ENCODE peak calls at places on chromosomes 12 and 14, in seven cellular contexts. One of them, this sample, is unnamed.

GRCh38 chr12:92467886-92468285 is 234.9 kb upstream of the PLEKHG7 start:
- DNase-seq in dorsolateral prefrontal cortex: no peak
- DNase-seq in left lung: no peak
- DNase-seq in pancreas: no peak
- DNase-seq in HTR-8/SVneo: no peak
- DNase-seq in gastrocnemius medialis: peak
- DNase-seq in activated T-helper 1 cell treated with Interleukin-2 at 50 U/mL for 16 hours: no peak
- DNase-seq in this sample: no peak

GRCh38 chr12:88444481-88444880 is 135.8 kb downstream of the KITLG start:
- DNase-seq in dorsolateral prefrontal cortex: no peak
- DNase-seq in HTR-8/SVneo: no peak
- DNase-seq in gastrocnemius medialis: no peak
- DNase-seq in activated T-helper 1 cell treated with Interleukin-2 at 50 U/mL for 16 hours: no peak
- DNase-seq in pancreas: no peak
- DNase-seq in left lung: no peak
- DNase-seq in this sample: no peak

GRCh38 chr12:68175566-68176033 is 16.1 kb upstream of the IFNG start:
- DNase-seq in dorsolateral prefrontal cortex: no peak
- DNase-seq in left lung: no peak
- DNase-seq in pancreas: no peak
- DNase-seq in gastrocnemius medialis: no peak
- DNase-seq in HTR-8/SVneo: no peak
- DNase-seq in activated T-helper 1 cell treated with Interleukin-2 at 50 U/mL for 16 hours: peak
- DNase-seq in this sample: no peak

GRCh38 chr12:111444706-111445310 is 39.1 kb downstream of the SH2B3 start:
- DNase-seq in HTR-8/SVneo: no peak
- DNase-seq in left lung: peak
- DNase-seq in gastrocnemius medialis: peak
- DNase-seq in dorsolateral prefrontal cortex: peak
- DNase-seq in pancreas: peak
- DNase-seq in activated T-helper 1 cell treated with Interleukin-2 at 50 U/mL for 16 hours: peak
- DNase-seq in this sample: peak

GRCh38 chr12:38384816-38385491 is 68.4 kb downstream of the ALG10B start:
- DNase-seq in activated T-helper 1 cell treated with Interleukin-2 at 50 U/mL for 16 hours: no peak
- DNase-seq in pancreas: no peak
- DNase-seq in gastrocnemius medialis: no peak
- DNase-seq in dorsolateral prefrontal cortex: no peak
- DNase-seq in HTR-8/SVneo: no peak
- DNase-seq in left lung: no peak
- DNase-seq in this sample: no peak

GRCh38 chr14:68894123-68894522 is 85.0 kb downstream of the ACTN1 start:
- DNase-seq in HTR-8/SVneo: no peak
- DNase-seq in gastrocnemius medialis: no peak
- DNase-seq in pancreas: no peak
- DNase-seq in activated T-helper 1 cell treated with Interleukin-2 at 50 U/mL for 16 hours: no peak
- DNase-seq in dorsolateral prefrontal cortex: no peak
- DNase-seq in left lung: no peak
- DNase-seq in this sample: no peak

GRCh38 chr12:104737682-104738370 is 220.3 kb downstream of the SLC41A2 start:
- DNase-seq in left lung: no peak
- DNase-seq in HTR-8/SVneo: no peak
- DNase-seq in activated T-helper 1 cell treated with Interleukin-2 at 50 U/mL for 16 hours: no peak
- DNase-seq in pancreas: no peak
- DNase-seq in dorsolateral prefrontal cortex: no peak
- DNase-seq in gastrocnemius medialis: no peak
- DNase-seq in this sample: no peak

GRCh38 chr12:131912526-131913274 is 16.4 kb upstream of the PUS1 start:
- DNase-seq in pancreas: peak
- DNase-seq in left lung: peak
- DNase-seq in dorsolateral prefrontal cortex: peak
- DNase-seq in HTR-8/SVneo: peak
- DNase-seq in activated T-helper 1 cell treated with Interleukin-2 at 50 U/mL for 16 hours: no peak
- DNase-seq in gastrocnemius medialis: no peak
- DNase-seq in this sample: no peak

GRCh38 chr12:93300611-93301021 is 77.1 kb upstream of the NUDT4 start:
- DNase-seq in left lung: no peak
- DNase-seq in HTR-8/SVneo: no peak
- DNase-seq in activated T-helper 1 cell treated with Interleukin-2 at 50 U/mL for 16 hours: no peak
- DNase-seq in gastrocnemius medialis: no peak
- DNase-seq in dorsolateral prefrontal cortex: no peak
- DNase-seq in pancreas: no peak
- DNase-seq in this sample: no peak

GRCh38 chr12:68792952-68793351 is 15.0 kb upstream of the MDM2 start:
- DNase-seq in activated T-helper 1 cell treated with Interleukin-2 at 50 U/mL for 16 hours: no peak
- DNase-seq in pancreas: no peak
- DNase-seq in HTR-8/SVneo: peak
- DNase-seq in left lung: no peak
- DNase-seq in dorsolateral prefrontal cortex: no peak
- DNase-seq in gastrocnemius medialis: no peak
- DNase-seq in this sample: no peak

GRCh38 chr14:100558226-100558625 is 29.0 kb downstream of the BEGAIN start:
- DNase-seq in pancreas: no peak
- DNase-seq in HTR-8/SVneo: no peak
- DNase-seq in activated T-helper 1 cell treated with Interleukin-2 at 50 U/mL for 16 hours: no peak
- DNase-seq in gastrocnemius medialis: no peak
- DNase-seq in dorsolateral prefrontal cortex: no peak
- DNase-seq in left lung: no peak
- DNase-seq in this sample: no peak

GRCh38 chr14:101428409-101428808 is 132.9 kb upstream of the DIO3 start:
- DNase-seq in left lung: no peak
- DNase-seq in pancreas: no peak
- DNase-seq in HTR-8/SVneo: no peak
- DNase-seq in dorsolateral prefrontal cortex: no peak
- DNase-seq in gastrocnemius medialis: no peak
- DNase-seq in activated T-helper 1 cell treated with Interleukin-2 at 50 U/mL for 16 hours: no peak
- DNase-seq in this sample: no peak

GRCh38 chr12:132761032-132761910 is at the start of gene ANKLE2:
- DNase-seq in HTR-8/SVneo: peak
- DNase-seq in gastrocnemius medialis: no peak
- DNase-seq in dorsolateral prefrontal cortex: no peak
- DNase-seq in left lung: peak
- DNase-seq in activated T-helper 1 cell treated with Interleukin-2 at 50 U/mL for 16 hours: peak
- DNase-seq in pancreas: peak
- DNase-seq in this sample: no peak

GRCh38 chr12:62677355-62677754 is 210.7 kb downstream of the MON2 start:
- DNase-seq in gastrocnemius medialis: no peak
- DNase-seq in pancreas: no peak
- DNase-seq in left lung: no peak
- DNase-seq in activated T-helper 1 cell treated with Interleukin-2 at 50 U/mL for 16 hours: no peak
- DNase-seq in HTR-8/SVneo: no peak
- DNase-seq in dorsolateral prefrontal cortex: no peak
- DNase-seq in this sample: no peak

GRCh38 chr12:60265741-60266140 is 669.9 kb downstream of the SLC16A7 start:
- DNase-seq in dorsolateral prefrontal cortex: no peak
- DNase-seq in gastrocnemius medialis: no peak
- DNase-seq in left lung: no peak
- DNase-seq in activated T-helper 1 cell treated with Interleukin-2 at 50 U/mL for 16 hours: no peak
- DNase-seq in HTR-8/SVneo: no peak
- DNase-seq in pancreas: no peak
- DNase-seq in this sample: no peak

GRCh38 chr12:116887897-116888296 is 6.7 kb upstream of the HRK start:
- DNase-seq in gastrocnemius medialis: no peak
- DNase-seq in left lung: no peak
- DNase-seq in pancreas: no peak
- DNase-seq in dorsolateral prefrontal cortex: no peak
- DNase-seq in activated T-helper 1 cell treated with Interleukin-2 at 50 U/mL for 16 hours: no peak
- DNase-seq in HTR-8/SVneo: no peak
- DNase-seq in this sample: no peak

GRCh38 chr12:10634427-10634826 is 21.0 kb upstream of the MAGOHB start:
- DNase-seq in activated T-helper 1 cell treated with Interleukin-2 at 50 U/mL for 16 hours: no peak
- DNase-seq in gastrocnemius medialis: no peak
- DNase-seq in dorsolateral prefrontal cortex: no peak
- DNase-seq in left lung: no peak
- DNase-seq in pancreas: no peak
- DNase-seq in HTR-8/SVneo: peak
- DNase-seq in this sample: no peak

GRCh38 chr12:49783917-49784676 is 42.7 kb downstream of the TMBIM6 start:
- DNase-seq in dorsolateral prefrontal cortex: no peak
- DNase-seq in left lung: no peak
- DNase-seq in pancreas: no peak
- DNase-seq in gastrocnemius medialis: no peak
- DNase-seq in HTR-8/SVneo: no peak
- DNase-seq in activated T-helper 1 cell treated with Interleukin-2 at 50 U/mL for 16 hours: no peak
- DNase-seq in this sample: no peak

GRCh38 chr14:30560581-30560980 is 1.6 kb downstream of the G2E3 start:
- DNase-seq in left lung: no peak
- DNase-seq in gastrocnemius medialis: no peak
- DNase-seq in pancreas: no peak
- DNase-seq in dorsolateral prefrontal cortex: no peak
- DNase-seq in activated T-helper 1 cell treated with Interleukin-2 at 50 U/mL for 16 hours: no peak
- DNase-seq in HTR-8/SVneo: no peak
- DNase-seq in this sample: no peak